ENCODE peak calls at places on chromosome 5, in five cellular contexts. I is upper lobe of right lung; K is GM23248; Y is CD8-positive, alpha-beta memory T cell; C is aorta. Z is an unnamed sample.

GRCh38 chr5:132363431-132364112 is 5.9 kb upstream of the SLC22A5 start:
- DNase-seq in I (no peak), K (peak), Y (no peak), C (no peak), Z (no peak)

GRCh38 chr5:129120158-129120581 is 25.6 kb downstream of the ISOC1 start:
- DNase-seq in I (no peak), K (no peak), Y (no peak), C (no peak), Z (no peak)

GRCh38 chr5:55691265-55692105 is 20.6 kb downstream of the SLC38A9 start:
- DNase-seq in I (no peak), K (peak), Y (no peak), C (no peak), Z (peak)

GRCh38 chr5:132408965-132409364 is 39.5 kb downstream of the SLC22A5 start:
- DNase-seq in I (no peak), K (no peak), Y (no peak), C (no peak), Z (no peak)

GRCh38 chr5:43075319-43076293 is 35.5 kb upstream of the ANXA2R start:
- DNase-seq in I (no peak), K (peak), Y (no peak), C (peak), Z (no peak)

GRCh38 chr5:78647838-78648358 is 674 bp downstream of the LHFPL2 start:
- DNase-seq in I (peak), K (peak), Y (no peak), C (peak), Z (no peak)

GRCh38 chr5:37248970-37249819 is at the start of gene CPLANE1:
- DNase-seq in I (peak), K (peak), Y (peak), C (peak), Z (peak)

GRCh38 chr5:148913985-148914421 is 87.6 kb downstream of the ADRB2 start:
- DNase-seq in I (no peak), K (peak), Y (no peak), C (no peak), Z (no peak)

GRCh38 chr5:81971086-81971693 is 633 bp upstream of the ATG10 start:
- DNase-seq in I (no peak), K (peak), Y (no peak), C (no peak), Z (peak)

GRCh38 chr5:181111010-181111409 is 20.0 kb downstream of the OR2V1 start:
- DNase-seq in I (peak), K (no peak), Y (no peak), C (no peak), Z (no peak)

DNA sequence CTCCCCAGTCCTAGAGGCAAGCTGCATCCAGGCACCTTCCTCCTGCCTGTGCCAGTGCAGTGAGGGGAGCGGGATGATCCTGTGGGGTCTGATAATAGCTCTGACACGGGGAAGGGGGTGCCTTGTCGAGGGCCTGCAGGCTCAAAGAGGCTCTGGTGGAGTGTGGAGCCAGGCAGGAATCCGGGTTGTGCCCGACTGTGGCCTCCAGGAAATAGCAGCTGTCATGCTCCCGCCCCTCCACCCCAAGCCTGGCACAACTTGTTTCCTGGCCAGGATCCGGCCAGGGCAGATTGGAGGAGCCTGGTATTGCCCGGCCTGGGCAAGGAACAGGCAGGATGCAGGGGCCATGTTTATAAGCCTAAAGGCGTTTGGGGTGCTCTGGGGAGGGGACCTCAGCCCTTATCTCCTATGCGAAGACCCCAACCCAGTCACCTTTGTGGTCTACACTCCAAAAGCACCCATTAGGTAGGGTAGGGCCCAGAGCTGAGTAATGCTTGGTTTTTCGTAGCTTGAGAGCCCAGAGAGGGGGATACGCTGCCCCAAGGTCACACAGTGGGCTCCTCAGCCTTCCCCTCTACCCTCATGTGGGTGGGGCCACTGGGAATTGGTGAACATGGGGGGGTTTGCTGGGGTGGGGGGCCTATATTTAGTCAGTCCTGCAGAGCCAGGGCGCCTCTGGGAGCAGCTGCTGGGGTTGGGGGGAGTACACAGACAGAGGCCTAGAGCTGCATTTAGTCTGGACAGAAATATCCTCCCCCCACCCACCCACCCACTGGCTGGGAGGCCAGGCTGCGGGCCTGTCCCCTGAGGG is 12.2 kb downstream of the CXXC5 start:
- DNase-seq in I (peak), K (peak), Y (no peak), C (peak), Z (no peak)
- H3K4me3 ChIP-seq in I (peak), K (peak), Y (no peak), C (no peak), Z (no peak)

GRCh38 chr5:14668247-14668646 is 3.7 kb downstream of the OTULIN start:
- DNase-seq in I (no peak), K (no peak), Y (peak), C (no peak), Z (no peak)

GRCh38 chr5:14669415-14669814 is 4.9 kb downstream of the OTULIN start:
- DNase-seq in I (no peak), K (no peak), Y (no peak), C (no peak), Z (no peak)

GRCh38 chr5:14671414-14671813 is 6.9 kb downstream of the OTULIN start:
- DNase-seq in I (no peak), K (no peak), Y (no peak), C (no peak), Z (no peak)

GRCh38 chr5:14672082-14672481 is 7.6 kb downstream of the OTULIN start:
- DNase-seq in I (no peak), K (no peak), Y (no peak), C (no peak), Z (no peak)

DNA sequence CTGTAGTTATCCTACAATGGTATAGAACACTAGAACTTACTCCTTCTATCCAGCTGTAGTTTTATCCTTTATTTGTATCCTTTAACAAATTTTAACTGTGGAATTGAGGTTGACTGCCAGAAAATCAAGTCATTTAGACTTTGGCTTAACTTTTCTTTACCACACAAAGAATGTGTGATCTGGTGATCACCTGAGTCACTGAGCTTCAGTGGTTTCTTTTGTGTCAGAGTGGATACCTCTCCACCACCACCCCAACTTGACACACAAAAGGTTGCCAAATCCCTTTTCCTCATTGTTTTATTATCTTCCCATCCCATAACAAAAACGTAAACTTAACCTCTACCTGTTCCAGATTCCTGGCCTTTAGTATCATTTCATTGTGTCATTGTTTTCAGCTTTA is 5.5 kb downstream of the OTULIN start:
- DNase-seq in I (no peak), K (peak), Y (no peak), C (no peak), Z (no peak)
- H3K4me3 ChIP-seq in I (no peak), K (no peak), Y (no peak), C (no peak), Z (no peak)

DNA sequence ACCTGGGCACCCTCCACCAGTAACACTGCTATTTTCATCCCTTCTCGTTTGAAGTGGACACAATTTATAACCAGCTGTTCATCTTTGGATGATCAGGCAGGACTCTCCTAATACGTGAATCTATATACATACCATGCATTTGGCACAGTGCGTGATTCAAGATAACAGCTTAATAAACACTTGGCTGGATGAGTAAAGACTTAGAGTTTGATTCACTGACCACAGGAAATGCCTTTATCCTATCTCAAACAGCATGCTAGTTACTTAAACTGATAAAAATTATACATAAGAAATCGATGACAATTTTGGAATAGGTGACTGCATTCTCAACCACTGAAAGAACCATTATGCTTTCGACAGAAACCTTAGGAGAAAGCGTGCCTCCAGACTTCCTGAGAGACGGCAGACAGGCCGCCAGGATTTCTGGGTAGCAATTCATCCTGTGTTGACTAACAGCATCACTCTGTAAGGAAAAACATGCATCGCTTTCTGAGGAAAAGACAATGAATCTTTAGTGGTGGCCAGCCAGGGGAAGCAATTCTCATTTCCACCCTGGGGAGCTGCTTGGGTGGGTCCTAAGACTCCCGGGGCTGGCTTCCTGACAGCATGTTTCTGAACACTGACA is 9.7 kb downstream of the MRPL36 start:
- DNase-seq in I (no peak), K (peak), Y (no peak), C (peak), Z (no peak)
- H3K4me3 ChIP-seq in I (no peak), K (peak), Y (no peak), C (no peak), Z (no peak)

GRCh38 chr5:175696855-175697198 is 39.0 kb downstream of the HRH2 start:
- DNase-seq in I (no peak), K (no peak), Y (no peak), C (no peak), Z (no peak)

GRCh38 chr5:175697846-175698245 is 40.0 kb downstream of the HRH2 start:
- DNase-seq in I (peak), K (no peak), Y (no peak), C (no peak), Z (no peak)

GRCh38 chr5:175694371-175695160 is 36.7 kb downstream of the HRH2 start:
- DNase-seq in I (no peak), K (no peak), Y (no peak), C (peak), Z (no peak)

GRCh38 chr5:175695161-175696126 is 37.6 kb downstream of the HRH2 start:
- DNase-seq in I (no peak), K (no peak), Y (no peak), C (peak), Z (no peak)

GRCh38 chr5:175696139-175696854 is 38.4 kb downstream of the HRH2 start:
- DNase-seq in I (peak), K (peak), Y (peak), C (peak), Z (peak)
- H3K4me3 ChIP-seq in I (no peak), K (no peak), Y (no peak), C (no peak), Z (peak)

GRCh38 chr5:33848554-33848953 is 43.2 kb downstream of the ADAMTS12 start:
- DNase-seq in I (no peak), K (no peak), Y (no peak), C (no peak), Z (no peak)
- H3K4me3 ChIP-seq in I (no peak), K (no peak), Y (no peak), C (no peak), Z (no peak)

GRCh38 chr5:176538505-176538806 is 1.3 kb upstream of the RNF44 start:
- DNase-seq in I (no peak), K (no peak), Y (no peak), C (no peak), Z (no peak)
- H3K4me3 ChIP-seq in I (no peak), K (peak), Y (peak), C (no peak), Z (peak)